ENCODE peak calls at places on chromosomes 12 and 14, in ten cellular contexts. One of them, this sample, is unnamed.
A peak's percentile ranks its signal among the peaks of the same experiment; 100 is the strongest.

GRCh38 chr12:27868165-27868564 is 88.1 kb upstream of the MANSC4 start:
- DNase-seq in HepG2: no peak
- DNase-seq in kidney: no peak
- DNase-seq in LNCaP clone FGC: no peak
- DNase-seq in mucosa of descending colon: no peak
- DNase-seq in lower lobe of right lung: no peak
- DNase-seq in left ventricle myocardium inferior: no peak
- DNase-seq in WERI-Rb-1: no peak
- DNase-seq in RWPE1: no peak
- DNase-seq in cardiac muscle cell: peak; percentile 94
- DNase-seq in this sample: no peak

GRCh38 chr14:31834616-31835015 is 242.5 kb upstream of the ARHGAP5 start:
- DNase-seq in kidney: no peak
- DNase-seq in left ventricle myocardium inferior: no peak
- DNase-seq in LNCaP clone FGC: no peak
- DNase-seq in RWPE1: no peak
- DNase-seq in mucosa of descending colon: no peak
- DNase-seq in WERI-Rb-1: no peak
- DNase-seq in cardiac muscle cell: peak; percentile 71
- DNase-seq in HepG2: peak; percentile 41
- DNase-seq in lower lobe of right lung: no peak
- DNase-seq in this sample: no peak

GRCh38 chr12:76240281-76240680 is 107.9 kb downstream of the BBS10 start:
- DNase-seq in WERI-Rb-1: no peak
- DNase-seq in cardiac muscle cell: peak; percentile 20
- DNase-seq in HepG2: no peak
- DNase-seq in RWPE1: no peak
- DNase-seq in kidney: no peak
- DNase-seq in LNCaP clone FGC: no peak
- DNase-seq in lower lobe of right lung: no peak
- DNase-seq in mucosa of descending colon: no peak
- DNase-seq in left ventricle myocardium inferior: no peak
- DNase-seq in this sample: no peak

GRCh38 chr14:51852541-51852940 is 7.9 kb upstream of the GNG2 start:
- DNase-seq in HepG2: no peak
- DNase-seq in lower lobe of right lung: no peak
- DNase-seq in LNCaP clone FGC: no peak
- DNase-seq in left ventricle myocardium inferior: no peak
- DNase-seq in kidney: no peak
- DNase-seq in mucosa of descending colon: no peak
- DNase-seq in cardiac muscle cell: peak; percentile 32
- DNase-seq in WERI-Rb-1: no peak
- DNase-seq in RWPE1: no peak
- DNase-seq in this sample: no peak

GRCh38 chr14:61470954-61471279 is 149.5 kb downstream of the PRKCH start:
- DNase-seq in lower lobe of right lung: no peak
- DNase-seq in cardiac muscle cell: no peak
- DNase-seq in WERI-Rb-1: no peak
- DNase-seq in LNCaP clone FGC: no peak
- DNase-seq in HepG2: no peak
- DNase-seq in kidney: no peak
- DNase-seq in left ventricle myocardium inferior: no peak
- DNase-seq in RWPE1: no peak
- DNase-seq in mucosa of descending colon: no peak
- DNase-seq in this sample: no peak

GRCh38 chr14:98462908-98463307 is 809.1 kb downstream of the BCL11B start:
- DNase-seq in mucosa of descending colon: no peak
- DNase-seq in WERI-Rb-1: no peak
- DNase-seq in RWPE1: no peak
- DNase-seq in lower lobe of right lung: no peak
- DNase-seq in LNCaP clone FGC: no peak
- DNase-seq in cardiac muscle cell: no peak
- DNase-seq in kidney: no peak
- DNase-seq in HepG2: no peak
- DNase-seq in left ventricle myocardium inferior: no peak
- DNase-seq in this sample: no peak

GRCh38 chr12:62640910-62641448 is 174.4 kb downstream of the MON2 start:
- DNase-seq in RWPE1: no peak
- DNase-seq in mucosa of descending colon: no peak
- DNase-seq in HepG2: no peak
- DNase-seq in lower lobe of right lung: no peak
- DNase-seq in kidney: no peak
- DNase-seq in cardiac muscle cell: peak; percentile 47
- DNase-seq in left ventricle myocardium inferior: no peak
- DNase-seq in WERI-Rb-1: no peak
- DNase-seq in LNCaP clone FGC: no peak
- DNase-seq in this sample: no peak

GRCh38 chr14:73526036-73526984 is 10.6 kb upstream of the ACOT1 start:
- DNase-seq in cardiac muscle cell: no peak
- DNase-seq in kidney: no peak
- DNase-seq in RWPE1: peak; percentile 23
- DNase-seq in left ventricle myocardium inferior: peak; percentile 59
- DNase-seq in HepG2: peak; percentile 57
- DNase-seq in lower lobe of right lung: peak; percentile 70
- DNase-seq in WERI-Rb-1: no peak
- DNase-seq in LNCaP clone FGC: peak; percentile 84
- DNase-seq in mucosa of descending colon: no peak
- DNase-seq in this sample: no peak

GRCh38 chr12:66352197-66352596 is 49.9 kb downstream of the HELB start:
- DNase-seq in cardiac muscle cell: peak; percentile 23
- DNase-seq in RWPE1: no peak
- DNase-seq in mucosa of descending colon: peak; percentile 32
- DNase-seq in LNCaP clone FGC: peak; percentile 10
- DNase-seq in HepG2: peak; percentile 18
- DNase-seq in left ventricle myocardium inferior: peak; percentile 17
- DNase-seq in WERI-Rb-1: peak; percentile 53
- DNase-seq in lower lobe of right lung: no peak
- DNase-seq in kidney: no peak
- DNase-seq in this sample: no peak

GRCh38 chr14:75820761-75821160 is 159.7 kb downstream of the TTLL5 start:
- DNase-seq in RWPE1: no peak
- DNase-seq in cardiac muscle cell: no peak
- DNase-seq in HepG2: no peak
- DNase-seq in WERI-Rb-1: no peak
- DNase-seq in LNCaP clone FGC: no peak
- DNase-seq in left ventricle myocardium inferior: no peak
- DNase-seq in kidney: no peak
- DNase-seq in lower lobe of right lung: no peak
- DNase-seq in mucosa of descending colon: no peak
- DNase-seq in this sample: no peak

GRCh38 chr12:124917841-124918621 is 3.6 kb upstream of the UBC start:
- DNase-seq in WERI-Rb-1: no peak
- DNase-seq in left ventricle myocardium inferior: no peak
- DNase-seq in LNCaP clone FGC: no peak
- DNase-seq in lower lobe of right lung: no peak
- DNase-seq in RWPE1: no peak
- DNase-seq in mucosa of descending colon: no peak
- DNase-seq in kidney: no peak
- DNase-seq in cardiac muscle cell: no peak
- DNase-seq in HepG2: peak; percentile 49
- DNase-seq in this sample: no peak

DNA sequence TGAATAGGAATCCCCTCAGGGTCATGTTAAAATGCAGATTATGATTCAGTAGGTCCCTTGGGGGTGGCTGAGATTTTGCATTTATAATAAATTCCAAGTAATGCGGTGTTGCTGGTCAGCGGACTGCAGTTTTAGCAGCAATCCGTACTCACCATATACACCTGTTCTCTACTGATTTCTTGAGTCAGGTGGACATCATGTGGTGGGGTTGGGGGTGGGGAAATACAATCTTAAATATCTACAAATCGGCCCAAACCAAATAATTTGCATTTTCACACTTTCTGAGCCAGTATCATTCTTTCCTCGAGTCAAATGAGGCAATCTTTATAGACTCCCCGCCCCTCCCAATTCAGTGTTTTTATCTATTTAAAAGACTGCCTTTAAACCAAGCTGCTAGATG is 938 bp downstream of the SPATA7 start:
- DNase-seq in kidney: no peak
- DNase-seq in LNCaP clone FGC: no peak
- DNase-seq in cardiac muscle cell: no peak
- DNase-seq in lower lobe of right lung: no peak
- DNase-seq in mucosa of descending colon: no peak
- DNase-seq in left ventricle myocardium inferior: no peak
- DNase-seq in WERI-Rb-1: no peak
- DNase-seq in HepG2: no peak
- DNase-seq in RWPE1: no peak
- DNase-seq in this sample: no peak
- TF ChIP-seq CTCF in kidney: no peak
- TF ChIP-seq CTCF in LNCaP clone FGC: no peak
- TF ChIP-seq CTCF in cardiac muscle cell: no peak
- TF ChIP-seq CTCF in lower lobe of right lung: no peak
- TF ChIP-seq CTCF in mucosa of descending colon: no peak
- TF ChIP-seq CTCF in left ventricle myocardium inferior: no peak
- TF ChIP-seq CTCF in WERI-Rb-1: no peak
- TF ChIP-seq CTCF in HepG2: no peak
- TF ChIP-seq CTCF in RWPE1: no peak
- TF ChIP-seq CTCF in this sample: no peak

DNA sequence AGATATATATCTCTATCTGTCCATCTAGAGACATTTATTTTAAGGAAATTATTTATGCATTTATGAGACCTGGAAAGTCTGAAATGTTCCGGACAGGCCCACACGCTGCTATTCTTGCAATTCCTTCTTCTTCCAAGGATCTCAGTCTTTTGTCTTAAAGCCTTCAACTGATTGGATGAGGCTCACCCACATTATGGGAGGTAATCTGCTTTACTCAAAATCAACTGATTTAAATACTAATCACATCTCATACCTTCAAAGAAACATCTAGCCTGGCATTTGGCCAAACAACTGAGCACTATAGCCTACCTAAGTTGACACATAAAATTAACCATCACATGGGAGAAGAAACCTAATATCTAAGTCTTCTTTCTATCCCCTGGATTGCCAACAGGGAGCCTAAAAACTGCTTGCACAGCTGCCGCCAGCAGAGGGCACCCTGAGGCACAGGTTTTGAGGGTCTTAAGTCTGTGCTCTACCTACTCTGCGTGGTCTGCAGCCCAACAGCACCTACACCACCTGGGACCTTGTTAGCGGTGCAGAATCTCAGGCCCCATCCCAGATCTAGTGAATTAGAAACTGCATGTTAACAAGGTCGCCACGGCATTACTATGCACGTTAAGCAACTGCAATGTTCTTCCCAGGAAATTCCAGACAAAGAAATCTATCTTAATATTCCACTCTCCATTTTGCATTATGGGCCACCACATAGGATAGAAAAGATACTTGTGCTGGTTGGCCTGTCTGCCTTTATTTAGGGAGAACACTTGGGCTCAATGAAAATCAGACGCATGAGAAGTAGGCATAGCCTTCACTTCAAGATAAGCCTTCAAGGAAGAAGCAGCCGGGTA is 249.7 kb downstream of the FOXG1 start:
- DNase-seq in WERI-Rb-1: peak; percentile 78
- DNase-seq in lower lobe of right lung: peak; percentile 41
- DNase-seq in left ventricle myocardium inferior: no peak
- DNase-seq in cardiac muscle cell: peak; percentile 67
- DNase-seq in kidney: peak; percentile 54
- DNase-seq in LNCaP clone FGC: no peak
- DNase-seq in mucosa of descending colon: peak; percentile 20
- DNase-seq in RWPE1: peak; percentile 9
- DNase-seq in HepG2: peak; percentile 78
- DNase-seq in this sample: no peak
- TF ChIP-seq CTCF in WERI-Rb-1: peak; percentile 82
- TF ChIP-seq CTCF in lower lobe of right lung: peak; percentile 49
- TF ChIP-seq CTCF in left ventricle myocardium inferior: peak; percentile 35
- TF ChIP-seq CTCF in cardiac muscle cell: peak; percentile 95
- TF ChIP-seq CTCF in kidney: peak; percentile 55
- TF ChIP-seq CTCF in LNCaP clone FGC: peak; percentile 46
- TF ChIP-seq CTCF in mucosa of descending colon: no peak
- TF ChIP-seq CTCF in RWPE1: peak; percentile 69
- TF ChIP-seq CTCF in HepG2: peak; percentile 98
- TF ChIP-seq CTCF in this sample: peak; percentile 79

GRCh38 chr12:102542816-102543448 is 62.6 kb upstream of the IGF1 start:
- DNase-seq in RWPE1: no peak
- DNase-seq in cardiac muscle cell: no peak
- DNase-seq in lower lobe of right lung: no peak
- DNase-seq in left ventricle myocardium inferior: peak; percentile 47
- DNase-seq in LNCaP clone FGC: no peak
- DNase-seq in HepG2: no peak
- DNase-seq in kidney: no peak
- DNase-seq in WERI-Rb-1: no peak
- DNase-seq in mucosa of descending colon: no peak
- DNase-seq in this sample: no peak

GRCh38 chr12:102540856-102541385 is 60.6 kb upstream of the IGF1 start:
- DNase-seq in lower lobe of right lung: no peak
- DNase-seq in WERI-Rb-1: no peak
- DNase-seq in HepG2: no peak
- DNase-seq in kidney: no peak
- DNase-seq in RWPE1: no peak
- DNase-seq in left ventricle myocardium inferior: no peak
- DNase-seq in LNCaP clone FGC: no peak
- DNase-seq in cardiac muscle cell: no peak
- DNase-seq in mucosa of descending colon: no peak
- DNase-seq in this sample: no peak

GRCh38 chr12:102543931-102544485 is 63.6 kb upstream of the IGF1 start:
- DNase-seq in mucosa of descending colon: no peak
- DNase-seq in left ventricle myocardium inferior: no peak
- DNase-seq in WERI-Rb-1: no peak
- DNase-seq in cardiac muscle cell: no peak
- DNase-seq in RWPE1: no peak
- DNase-seq in LNCaP clone FGC: no peak
- DNase-seq in HepG2: no peak
- DNase-seq in lower lobe of right lung: no peak
- DNase-seq in kidney: no peak
- DNase-seq in this sample: no peak

GRCh38 chr12:102539651-102540553 is 59.5 kb upstream of the IGF1 start:
- DNase-seq in WERI-Rb-1: no peak
- DNase-seq in HepG2: peak; percentile 31
- DNase-seq in left ventricle myocardium inferior: no peak
- DNase-seq in lower lobe of right lung: no peak
- DNase-seq in LNCaP clone FGC: no peak
- DNase-seq in RWPE1: peak; percentile 19
- DNase-seq in kidney: no peak
- DNase-seq in cardiac muscle cell: peak; percentile 53
- DNase-seq in mucosa of descending colon: no peak
- DNase-seq in this sample: no peak

GRCh38 chr12:102543494-102543893 is 63.1 kb upstream of the IGF1 start:
- DNase-seq in LNCaP clone FGC: no peak
- DNase-seq in HepG2: no peak
- DNase-seq in mucosa of descending colon: no peak
- DNase-seq in kidney: no peak
- DNase-seq in RWPE1: no peak
- DNase-seq in WERI-Rb-1: no peak
- DNase-seq in cardiac muscle cell: no peak
- DNase-seq in left ventricle myocardium inferior: no peak
- DNase-seq in lower lobe of right lung: no peak
- DNase-seq in this sample: no peak
- TF ChIP-seq CTCF in LNCaP clone FGC: peak; percentile 22
- TF ChIP-seq CTCF in HepG2: peak; percentile 45
- TF ChIP-seq CTCF in mucosa of descending colon: no peak
- TF ChIP-seq CTCF in kidney: peak; percentile 11
- TF ChIP-seq CTCF in RWPE1: no peak
- TF ChIP-seq CTCF in WERI-Rb-1: peak; percentile 57
- TF ChIP-seq CTCF in cardiac muscle cell: peak; percentile 19
- TF ChIP-seq CTCF in left ventricle myocardium inferior: no peak
- TF ChIP-seq CTCF in lower lobe of right lung: no peak
- TF ChIP-seq CTCF in this sample: peak; percentile 10

DNA sequence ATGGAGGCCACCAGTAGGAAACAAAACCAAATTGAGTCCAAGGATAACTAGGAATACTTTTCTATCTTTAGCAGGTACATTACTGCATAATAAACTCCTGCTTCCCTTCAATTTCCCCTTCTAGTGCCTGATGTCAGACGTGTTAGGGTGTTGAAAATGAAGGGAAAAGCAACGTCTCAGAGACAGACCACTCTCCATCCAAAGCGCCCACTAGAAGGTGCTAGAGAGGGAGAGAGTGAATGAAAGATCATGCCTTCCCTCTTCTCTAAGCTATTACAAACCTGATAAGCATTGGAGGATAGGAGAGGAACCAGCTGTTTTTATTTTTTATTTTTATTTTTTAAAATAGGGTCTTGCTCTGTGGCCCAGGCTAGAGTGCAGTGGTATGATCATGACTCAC is 64.1 kb downstream of the ZNF641 start:
- DNase-seq in RWPE1: no peak
- DNase-seq in left ventricle myocardium inferior: no peak
- DNase-seq in lower lobe of right lung: no peak
- DNase-seq in LNCaP clone FGC: no peak
- DNase-seq in HepG2: peak; percentile 10
- DNase-seq in kidney: no peak
- DNase-seq in cardiac muscle cell: peak; percentile 30
- DNase-seq in WERI-Rb-1: peak; percentile 8
- DNase-seq in mucosa of descending colon: no peak
- DNase-seq in this sample: no peak
- TF ChIP-seq CTCF in RWPE1: no peak
- TF ChIP-seq CTCF in left ventricle myocardium inferior: peak; percentile 59
- TF ChIP-seq CTCF in lower lobe of right lung: peak; percentile 34
- TF ChIP-seq CTCF in LNCaP clone FGC: no peak
- TF ChIP-seq CTCF in HepG2: peak; percentile 46
- TF ChIP-seq CTCF in kidney: peak; percentile 28
- TF ChIP-seq CTCF in cardiac muscle cell: peak; percentile 60
- TF ChIP-seq CTCF in WERI-Rb-1: peak; percentile 68
- TF ChIP-seq CTCF in mucosa of descending colon: no peak
- TF ChIP-seq CTCF in this sample: peak; percentile 23

This sample was measured in D721Med.